ENCODE peak calls at places on chromosome 9, in five cellular contexts. T is EL, L is DMS153, M is RPMI7951, Z is psoas muscle. K is an unnamed sample.

GRCh38 chr9:15349892-15350761 is 43.1 kb upstream of the TTC39B start:
- DNase-seq in T (peak), L (peak), M (peak), Z (no peak), K (no peak)

GRCh38 chr9:89961616-89962341 is 357.0 kb downstream of the GADD45G start:
- DNase-seq in T (no peak), L (no peak), M (no peak), Z (no peak), K (no peak)

GRCh38 chr9:112970939-112971338 is 41.1 kb downstream of the ZNF883 start:
- DNase-seq in T (peak), L (no peak), M (peak), Z (no peak), K (no peak)

GRCh38 chr9:98933185-98933584 is 10.5 kb upstream of the COL15A1 start:
- DNase-seq in T (no peak), L (no peak), M (no peak), Z (no peak), K (no peak)

GRCh38 chr9:70995511-70995910 is 125.9 kb downstream of the TRPM3 start:
- DNase-seq in T (no peak), L (no peak), M (no peak), Z (no peak), K (no peak)

GRCh38 chr9:92455217-92455616 is 27.1 kb downstream of the ASPN start:
- DNase-seq in T (no peak), L (no peak), M (no peak), Z (no peak), K (no peak)

GRCh38 chr9:111919875-111920274 is 23.3 kb downstream of the UGCG start:
- DNase-seq in T (no peak), L (no peak), M (no peak), Z (no peak), K (no peak)

GRCh38 chr9:86983260-86984255 is 36.3 kb upstream of the GAS1 start:
- DNase-seq in T (peak), L (no peak), M (no peak), Z (peak), K (no peak)

GRCh38 chr9:129102791-129103594 is 7.6 kb downstream of the CRAT start:
- DNase-seq in T (peak), L (peak), M (peak), Z (peak), K (no peak)

GRCh38 chr9:34546102-34546833 is 23.5 kb upstream of the ENHO start:
- DNase-seq in T (no peak), L (no peak), M (no peak), Z (no peak), K (no peak)

GRCh38 chr9:38023661-38024035 is 45.4 kb downstream of the SHB start:
- DNase-seq in T (no peak), L (no peak), M (no peak), Z (no peak), K (no peak)

GRCh38 chr9:114312513-114312875 is 10.4 kb upstream of the ORM1 start:
- DNase-seq in T (no peak), L (no peak), M (no peak), Z (no peak), K (peak)

GRCh38 chr9:35563791-35564197 is 41.3 kb upstream of the TESK1 start:
- DNase-seq in T (no peak), L (no peak), M (no peak), Z (peak), K (peak)

GRCh38 chr9:136665111-136665703 is 2.5 kb downstream of the EGFL7 start:
- DNase-seq in T (no peak), L (no peak), M (no peak), Z (no peak), K (no peak)

GRCh38 chr9:136867480-136867879 is 1.4 kb upstream of the EDF1 start:
- DNase-seq in T (no peak), L (no peak), M (no peak), Z (no peak), K (no peak)

GRCh38 chr9:79974806-79975422 is 403.1 kb downstream of the TLE4 start:
- DNase-seq in T (no peak), L (peak), M (no peak), Z (no peak), K (no peak)

GRCh38 chr9:98254236-98255063 is 999 bp downstream of the TBC1D2 start:
- DNase-seq in T (no peak), L (no peak), M (no peak), Z (no peak), K (no peak)

GRCh38 chr9:85108806-85109205 is 439.3 kb downstream of the NTRK2 start:
- DNase-seq in T (no peak), L (peak), M (no peak), Z (no peak), K (no peak)

GRCh38 chr9:93061260-93061751 is 2.8 kb downstream of the SUSD3 start:
- DNase-seq in T (no peak), L (no peak), M (no peak), Z (no peak), K (no peak)

GRCh38 chr9:131578778-131579504 is 33.6 kb downstream of the PRRT1B start:
- DNase-seq in T (no peak), L (no peak), M (no peak), Z (no peak), K (peak)

GRCh38 chr9:113541019-113541900 is 77.7 kb downstream of the RGS3 start:
- DNase-seq in T (peak), L (no peak), M (peak), Z (no peak), K (no peak)

GRCh38 chr9:101486693-101487442 is 46.8 kb upstream of the RNF20 start:
- DNase-seq in T (peak), L (peak), M (peak), Z (peak), K (peak)

GRCh38 chr9:95089916-95090791 is 227.4 kb downstream of the FANCC start:
- DNase-seq in T (no peak), L (no peak), M (peak), Z (peak), K (peak)

GRCh38 chr9:110049699-110050450 is 158.1 kb downstream of the C9orf152 start:
- DNase-seq in T (peak), L (no peak), M (peak), Z (peak), K (peak)

GRCh38 chr9:78213696-78214095 is 22.2 kb upstream of the CEP78 start:
- DNase-seq in T (peak), L (peak), M (peak), Z (no peak), K (no peak)

GRCh38 chr9:137429974-137430722 is 7.0 kb downstream of the NOXA1 start:
- DNase-seq in T (no peak), L (peak), M (no peak), Z (peak), K (peak)

GRCh38 chr9:69376651-69377050 is 51.6 kb downstream of the ENTREP1 start:
- DNase-seq in T (peak), L (no peak), M (peak), Z (no peak), K (no peak)

GRCh38 chr9:127347831-127348699 is 48.9 kb upstream of the SLC2A8 start:
- DNase-seq in T (peak), L (peak), M (peak), Z (no peak), K (no peak)

GRCh38 chr9:614421-614820 is 227.1 kb upstream of the DMRT1 start:
- DNase-seq in T (peak), L (no peak), M (peak), Z (no peak), K (peak)

GRCh38 chr9:69425402-69425801 is 100.4 kb downstream of the ENTREP1 start:
- DNase-seq in T (no peak), L (no peak), M (no peak), Z (no peak), K (no peak)

GRCh38 chr9:7147136-7148090 is 389.6 kb downstream of the KDM4C start:
- DNase-seq in T (no peak), L (no peak), M (no peak), Z (peak), K (peak)

GRCh38 chr9:130593020-130593419 is 13.6 kb downstream of the FUBP3 start:
- DNase-seq in T (no peak), L (no peak), M (no peak), Z (no peak), K (no peak)

GRCh38 chr9:88179080-88179521 is 40.8 kb upstream of the SPATA31C2 start:
- DNase-seq in T (no peak), L (no peak), M (no peak), Z (no peak), K (no peak)

GRCh38 chr9:3361689-3362392 is 164.0 kb downstream of the RFX3 start:
- DNase-seq in T (no peak), L (no peak), M (no peak), Z (no peak), K (no peak)

GRCh38 chr9:96491079-96491879 is 41.3 kb downstream of the HABP4 start:
- DNase-seq in T (no peak), L (no peak), M (peak), Z (no peak), K (no peak)

K was measured in aorta.